ENCODE peak calls at places on chromosomes 2 and 18, in seven cellular contexts. One of them, this sample, is unnamed.

GRCh38 chr2:30197570-30197969 is 33.8 kb upstream of the LBH start:
- DNase-seq in cardiac muscle cell: no peak
- DNase-seq in endodermal cell: peak; percentile 71
- DNase-seq in kidney: no peak
- DNase-seq in body of pancreas: no peak
- DNase-seq in Peyer's patch: no peak
- DNase-seq in RWPE2: no peak
- DNase-seq in this sample: no peak

GRCh38 chr18:32735781-32736180 is 37.0 kb downstream of the KLHL14 start:
- DNase-seq in cardiac muscle cell: no peak
- DNase-seq in endodermal cell: no peak
- DNase-seq in kidney: no peak
- DNase-seq in body of pancreas: no peak
- DNase-seq in Peyer's patch: no peak
- DNase-seq in RWPE2: no peak
- DNase-seq in this sample: no peak

GRCh38 chr2:143906850-143907249 is 613.1 kb downstream of the ZEB2 start:
- DNase-seq in cardiac muscle cell: no peak
- DNase-seq in endodermal cell: no peak
- DNase-seq in kidney: no peak
- DNase-seq in body of pancreas: no peak
- DNase-seq in Peyer's patch: no peak
- DNase-seq in RWPE2: no peak
- DNase-seq in this sample: no peak

GRCh38 chr2:33337385-33337784 is 139.1 kb upstream of the RASGRP3 start:
- DNase-seq in cardiac muscle cell: no peak
- DNase-seq in endodermal cell: no peak
- DNase-seq in kidney: no peak
- DNase-seq in body of pancreas: no peak
- DNase-seq in Peyer's patch: no peak
- DNase-seq in RWPE2: no peak
- DNase-seq in this sample: no peak

GRCh38 chr2:218323526-218324472 is 31.5 kb upstream of the TMBIM1 start:
- DNase-seq in cardiac muscle cell: peak; percentile 85
- DNase-seq in endodermal cell: peak; percentile 85
- DNase-seq in kidney: peak; percentile 88
- DNase-seq in body of pancreas: peak; percentile 39
- DNase-seq in Peyer's patch: no peak
- DNase-seq in RWPE2: peak; percentile 82
- DNase-seq in this sample: no peak

GRCh38 chr2:61356261-61356957 is 114.5 kb downstream of the USP34 start:
- DNase-seq in cardiac muscle cell: no peak
- DNase-seq in endodermal cell: no peak
- DNase-seq in kidney: no peak
- DNase-seq in body of pancreas: no peak
- DNase-seq in Peyer's patch: no peak
- DNase-seq in RWPE2: no peak
- DNase-seq in this sample: no peak

GRCh38 chr2:230134496-230135073 is 65.9 kb upstream of the SLC16A14 start:
- DNase-seq in cardiac muscle cell: no peak
- DNase-seq in endodermal cell: no peak
- DNase-seq in kidney: no peak
- DNase-seq in body of pancreas: no peak
- DNase-seq in Peyer's patch: no peak
- DNase-seq in RWPE2: no peak
- DNase-seq in this sample: no peak

GRCh38 chr2:74457549-74458131 is 598 bp upstream of the WBP1 start:
- DNase-seq in cardiac muscle cell: peak; percentile 80
- DNase-seq in endodermal cell: peak; percentile 92
- DNase-seq in kidney: peak; percentile 93
- DNase-seq in body of pancreas: peak; percentile 66
- DNase-seq in Peyer's patch: peak; percentile 87
- DNase-seq in RWPE2: peak; percentile 79
- DNase-seq in this sample: peak; percentile 77

GRCh38 chr18:42736074-42736473 is 379.4 kb downstream of the RIT2 start:
- DNase-seq in cardiac muscle cell: no peak
- DNase-seq in endodermal cell: no peak
- DNase-seq in kidney: no peak
- DNase-seq in body of pancreas: no peak
- DNase-seq in Peyer's patch: no peak
- DNase-seq in RWPE2: no peak
- DNase-seq in this sample: no peak

GRCh38 chr2:16677875-16678274 is 12.2 kb upstream of the CYRIA start:
- DNase-seq in cardiac muscle cell: no peak
- DNase-seq in endodermal cell: no peak
- DNase-seq in kidney: no peak
- DNase-seq in body of pancreas: no peak
- DNase-seq in Peyer's patch: no peak
- DNase-seq in RWPE2: no peak
- DNase-seq in this sample: no peak

GRCh38 chr2:2097549-2097948 is 233.5 kb downstream of the MYT1L start:
- DNase-seq in cardiac muscle cell: no peak
- DNase-seq in endodermal cell: no peak
- DNase-seq in kidney: no peak
- DNase-seq in body of pancreas: no peak
- DNase-seq in Peyer's patch: no peak
- DNase-seq in RWPE2: no peak
- DNase-seq in this sample: no peak

GRCh38 chr2:98560256-98560771 is 48.0 kb downstream of the COA5 start:
- DNase-seq in cardiac muscle cell: no peak
- DNase-seq in endodermal cell: no peak
- DNase-seq in kidney: no peak
- DNase-seq in body of pancreas: no peak
- DNase-seq in Peyer's patch: no peak
- DNase-seq in RWPE2: no peak
- DNase-seq in this sample: no peak

GRCh38 chr2:55437515-55438390 is 18.1 kb upstream of the CCDC88A start:
- DNase-seq in cardiac muscle cell: no peak
- DNase-seq in endodermal cell: no peak
- DNase-seq in kidney: no peak
- DNase-seq in body of pancreas: no peak
- DNase-seq in Peyer's patch: no peak
- DNase-seq in RWPE2: no peak
- DNase-seq in this sample: no peak

GRCh38 chr2:104750061-104750460 is 103.9 kb upstream of the POU3F3 start:
- DNase-seq in cardiac muscle cell: no peak
- DNase-seq in endodermal cell: no peak
- DNase-seq in kidney: no peak
- DNase-seq in body of pancreas: no peak
- DNase-seq in Peyer's patch: no peak
- DNase-seq in RWPE2: no peak
- DNase-seq in this sample: no peak

GRCh38 chr2:104745856-104746255 is 108.1 kb upstream of the POU3F3 start:
- DNase-seq in cardiac muscle cell: no peak
- DNase-seq in endodermal cell: peak; percentile 60
- DNase-seq in kidney: no peak
- DNase-seq in body of pancreas: no peak
- DNase-seq in Peyer's patch: no peak
- DNase-seq in RWPE2: no peak
- DNase-seq in this sample: no peak

GRCh38 chr2:104746299-104746698 is 107.6 kb upstream of the POU3F3 start:
- DNase-seq in cardiac muscle cell: no peak
- DNase-seq in endodermal cell: peak; percentile 45
- DNase-seq in kidney: no peak
- DNase-seq in body of pancreas: no peak
- DNase-seq in Peyer's patch: no peak
- DNase-seq in RWPE2: no peak
- DNase-seq in this sample: no peak

GRCh38 chr2:104746790-104747320 is 107.1 kb upstream of the POU3F3 start:
- DNase-seq in cardiac muscle cell: no peak
- DNase-seq in endodermal cell: peak; percentile 42
- DNase-seq in kidney: no peak
- DNase-seq in body of pancreas: no peak
- DNase-seq in Peyer's patch: no peak
- DNase-seq in RWPE2: no peak
- DNase-seq in this sample: no peak

DNA sequence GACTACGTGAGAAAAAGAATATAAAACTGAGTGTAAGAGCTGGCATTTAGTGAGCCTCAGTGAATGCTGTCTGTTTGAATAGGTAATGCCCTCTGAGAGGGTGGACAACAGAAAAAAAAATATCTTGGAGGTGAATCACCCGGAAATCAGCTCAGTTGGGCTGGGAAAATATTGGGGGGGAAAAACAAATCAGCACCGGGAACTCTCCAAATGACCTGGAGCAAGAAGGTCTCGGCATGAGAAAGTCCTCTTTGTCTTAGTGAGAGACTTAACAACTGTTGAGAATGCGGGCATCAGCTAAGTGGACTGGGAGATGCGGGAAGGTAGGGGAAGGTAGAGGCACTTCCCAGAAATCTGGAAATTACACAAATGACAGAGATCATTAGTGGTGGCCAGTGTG is 109.4 kb upstream of the POU3F3 start:
- DNase-seq in cardiac muscle cell: no peak
- DNase-seq in endodermal cell: no peak
- DNase-seq in kidney: no peak
- DNase-seq in body of pancreas: no peak
- DNase-seq in Peyer's patch: no peak
- DNase-seq in RWPE2: no peak
- DNase-seq in this sample: no peak
- TF ChIP-seq CTCF in cardiac muscle cell: no peak
- TF ChIP-seq CTCF in endodermal cell: no peak
- TF ChIP-seq CTCF in kidney: no peak
- TF ChIP-seq CTCF in body of pancreas: no peak
- TF ChIP-seq CTCF in Peyer's patch: no peak
- TF ChIP-seq CTCF in RWPE2: no peak
- TF ChIP-seq CTCF in this sample: no peak

GRCh38 chr2:239223029-239223329 is 177.8 kb downstream of the HDAC4 start:
- DNase-seq in cardiac muscle cell: no peak
- DNase-seq in endodermal cell: no peak
- DNase-seq in kidney: no peak
- DNase-seq in body of pancreas: no peak
- DNase-seq in Peyer's patch: no peak
- DNase-seq in RWPE2: no peak
- DNase-seq in this sample: no peak
- H3K27ac ChIP-seq in cardiac muscle cell: peak overlapping the region; percentile 91
- H3K27ac ChIP-seq in endodermal cell: no peak overlapping the region
- H3K27ac ChIP-seq in kidney: no peak overlapping the region
- H3K27ac ChIP-seq in body of pancreas: peak overlapping the region; percentile 83
- H3K27ac ChIP-seq in Peyer's patch: peak overlapping the region; percentile 81
- H3K27ac ChIP-seq in RWPE2: no peak overlapping the region
- H3K27ac ChIP-seq in this sample: no peak overlapping the region

GRCh38 chr18:59086522-59086921 is 53.2 kb upstream of the SEC11C start:
- DNase-seq in cardiac muscle cell: no peak
- DNase-seq in endodermal cell: no peak
- DNase-seq in kidney: no peak
- DNase-seq in body of pancreas: no peak
- DNase-seq in Peyer's patch: no peak
- DNase-seq in RWPE2: no peak
- DNase-seq in this sample: no peak
- TF ChIP-seq CTCF in cardiac muscle cell: no peak
- TF ChIP-seq CTCF in endodermal cell: no peak
- TF ChIP-seq CTCF in kidney: no peak
- TF ChIP-seq CTCF in body of pancreas: no peak
- TF ChIP-seq CTCF in Peyer's patch: no peak
- TF ChIP-seq CTCF in RWPE2: no peak
- TF ChIP-seq CTCF in this sample: no peak

GRCh38 chr18:48817021-48817461 is 133.7 kb downstream of the SMAD7 start:
- DNase-seq in cardiac muscle cell: no peak
- DNase-seq in endodermal cell: peak; percentile 38
- DNase-seq in kidney: peak; percentile 64
- DNase-seq in body of pancreas: peak; percentile 3
- DNase-seq in Peyer's patch: peak; percentile 9
- DNase-seq in RWPE2: peak; percentile 25
- DNase-seq in this sample: no peak

GRCh38 chr18:48819781-48820482 is 130.8 kb downstream of the SMAD7 start:
- DNase-seq in cardiac muscle cell: no peak
- DNase-seq in endodermal cell: peak; percentile 24
- DNase-seq in kidney: peak; percentile 42
- DNase-seq in body of pancreas: peak; percentile 5
- DNase-seq in Peyer's patch: peak; percentile 13
- DNase-seq in RWPE2: peak; percentile 26
- DNase-seq in this sample: no peak

GRCh38 chr18:48819276-48819675 is 131.5 kb downstream of the SMAD7 start:
- DNase-seq in cardiac muscle cell: peak; percentile 28
- DNase-seq in endodermal cell: peak; percentile 29
- DNase-seq in kidney: peak; percentile 44
- DNase-seq in body of pancreas: peak; percentile 1
- DNase-seq in Peyer's patch: peak; percentile 12
- DNase-seq in RWPE2: peak; percentile 19
- DNase-seq in this sample: no peak

GRCh38 chr18:48816554-48816953 is 134.2 kb downstream of the SMAD7 start:
- DNase-seq in cardiac muscle cell: no peak
- DNase-seq in endodermal cell: no peak
- DNase-seq in kidney: no peak
- DNase-seq in body of pancreas: no peak
- DNase-seq in Peyer's patch: no peak
- DNase-seq in RWPE2: no peak
- DNase-seq in this sample: no peak

DNA sequence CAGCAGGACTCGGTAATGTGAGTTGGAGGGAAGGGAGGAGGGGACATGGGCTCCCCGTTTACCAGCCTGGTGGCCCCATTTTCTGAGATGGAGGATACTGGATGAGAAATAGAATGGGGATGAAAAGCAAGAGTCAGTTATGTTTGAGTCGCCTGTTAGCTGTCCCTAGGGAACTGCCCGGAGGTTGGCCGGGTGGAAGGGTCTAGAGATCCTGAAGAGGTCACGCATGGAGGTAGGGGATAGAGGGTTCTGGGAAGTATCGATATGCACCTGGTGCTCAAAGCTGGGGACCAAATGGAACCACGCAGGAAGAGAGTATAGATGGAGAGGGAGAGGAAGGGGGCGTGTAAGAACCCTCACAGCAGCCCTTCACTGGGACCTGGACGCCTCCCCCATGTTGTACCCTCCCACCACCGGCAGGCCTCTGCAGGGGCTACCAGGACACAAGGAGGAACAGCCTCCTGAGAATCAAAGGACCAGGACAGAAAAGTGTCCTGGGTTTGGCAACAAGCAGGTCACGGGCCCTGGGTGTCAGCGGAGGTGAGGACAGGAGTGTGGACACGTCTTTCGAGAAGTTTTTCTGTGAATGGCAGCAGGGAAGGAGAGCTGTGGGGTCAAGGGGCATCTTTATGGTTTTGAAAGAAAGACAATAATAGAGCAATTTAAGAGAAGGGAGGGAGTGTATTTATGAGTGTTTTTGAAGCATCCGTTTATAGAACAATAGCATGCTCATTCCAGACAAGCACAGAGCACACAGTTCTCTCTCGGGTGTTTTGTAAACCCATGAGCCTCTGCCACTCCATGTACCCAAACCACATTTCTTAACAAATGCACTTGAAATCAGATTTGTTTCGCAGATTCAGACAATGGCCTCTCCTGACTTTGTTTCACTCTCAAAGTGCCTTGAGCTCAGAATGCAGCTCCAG is 132.2 kb downstream of the SMAD7 start:
- DNase-seq in cardiac muscle cell: no peak
- DNase-seq in endodermal cell: peak; percentile 32
- DNase-seq in kidney: peak; percentile 53
- DNase-seq in body of pancreas: peak; percentile 4
- DNase-seq in Peyer's patch: peak; percentile 6
- DNase-seq in RWPE2: peak; percentile 41
- DNase-seq in this sample: no peak
- H3K27ac ChIP-seq in cardiac muscle cell: peak overlapping the region; percentile 12
- H3K27ac ChIP-seq in endodermal cell: no peak overlapping the region
- H3K27ac ChIP-seq in kidney: no peak overlapping the region
- H3K27ac ChIP-seq in body of pancreas: no peak overlapping the region
- H3K27ac ChIP-seq in Peyer's patch: no peak overlapping the region
- H3K27ac ChIP-seq in RWPE2: no peak overlapping the region
- H3K27ac ChIP-seq in this sample: no peak overlapping the region